ENCODE peak calls at places on chromosomes 4 and X, in ten cellular contexts. One of them, this sample, is unnamed.

GRCh38 chr4:22237155-22237751 is 278.6 kb downstream of the ADGRA3 start:
- DNase-seq in dermis microvascular lymphatic vessel endothelial cell: no peak
- DNase-seq in hepatocyte: peak
- DNase-seq in GM03348: no peak
- DNase-seq in CD4-positive, alpha-beta memory T cell: no peak
- DNase-seq in activated CD4-positive, CD25-positive, alpha-beta regulatory T cell: no peak
- DNase-seq in aorta: no peak
- DNase-seq in effector memory CD4-positive, alpha-beta T cell: no peak
- DNase-seq in neural crest cell: peak
- DNase-seq in fibroblast of lung: peak
- DNase-seq in this sample: peak

GRCh38 chrX:19805054-19805690 is 82.2 kb downstream of the SH3KBP1 start:
- DNase-seq in dermis microvascular lymphatic vessel endothelial cell: no peak
- DNase-seq in hepatocyte: no peak
- DNase-seq in GM03348: peak
- DNase-seq in CD4-positive, alpha-beta memory T cell: peak
- DNase-seq in activated CD4-positive, CD25-positive, alpha-beta regulatory T cell: no peak
- DNase-seq in aorta: no peak
- DNase-seq in effector memory CD4-positive, alpha-beta T cell: no peak
- DNase-seq in neural crest cell: no peak
- DNase-seq in fibroblast of lung: no peak
- DNase-seq in this sample: no peak

GRCh38 chr4:122652379-122652778 is 31.5 kb upstream of the IL21 start:
- DNase-seq in dermis microvascular lymphatic vessel endothelial cell: peak
- DNase-seq in hepatocyte: peak
- DNase-seq in GM03348: peak
- DNase-seq in CD4-positive, alpha-beta memory T cell: peak
- DNase-seq in activated CD4-positive, CD25-positive, alpha-beta regulatory T cell: no peak
- DNase-seq in aorta: peak
- DNase-seq in effector memory CD4-positive, alpha-beta T cell: no peak
- DNase-seq in neural crest cell: peak
- DNase-seq in fibroblast of lung: peak
- DNase-seq in this sample: peak

GRCh38 chr4:95541889-95542607 is 6.7 kb downstream of the UNC5C start:
- DNase-seq in dermis microvascular lymphatic vessel endothelial cell: no peak
- DNase-seq in hepatocyte: no peak
- DNase-seq in GM03348: no peak
- DNase-seq in CD4-positive, alpha-beta memory T cell: no peak
- DNase-seq in activated CD4-positive, CD25-positive, alpha-beta regulatory T cell: no peak
- DNase-seq in aorta: no peak
- DNase-seq in effector memory CD4-positive, alpha-beta T cell: no peak
- DNase-seq in neural crest cell: no peak
- DNase-seq in fibroblast of lung: no peak
- DNase-seq in this sample: no peak

GRCh38 chr4:102637391-102637790 is 123.4 kb downstream of the MANBA start:
- DNase-seq in dermis microvascular lymphatic vessel endothelial cell: no peak
- DNase-seq in hepatocyte: no peak
- DNase-seq in GM03348: no peak
- DNase-seq in CD4-positive, alpha-beta memory T cell: no peak
- DNase-seq in activated CD4-positive, CD25-positive, alpha-beta regulatory T cell: no peak
- DNase-seq in aorta: no peak
- DNase-seq in effector memory CD4-positive, alpha-beta T cell: no peak
- DNase-seq in neural crest cell: no peak
- DNase-seq in fibroblast of lung: no peak
- DNase-seq in this sample: no peak

GRCh38 chr4:243407-243806 is 61.9 kb downstream of the ZNF732 start:
- DNase-seq in dermis microvascular lymphatic vessel endothelial cell: no peak
- DNase-seq in hepatocyte: no peak
- DNase-seq in GM03348: no peak
- DNase-seq in CD4-positive, alpha-beta memory T cell: no peak
- DNase-seq in activated CD4-positive, CD25-positive, alpha-beta regulatory T cell: no peak
- DNase-seq in aorta: no peak
- DNase-seq in effector memory CD4-positive, alpha-beta T cell: no peak
- DNase-seq in neural crest cell: no peak
- DNase-seq in fibroblast of lung: no peak
- DNase-seq in this sample: no peak

GRCh38 chrX:94813541-94813940 is 1139.5 kb downstream of the FAM133A start:
- DNase-seq in dermis microvascular lymphatic vessel endothelial cell: no peak
- DNase-seq in hepatocyte: no peak
- DNase-seq in GM03348: no peak
- DNase-seq in CD4-positive, alpha-beta memory T cell: no peak
- DNase-seq in activated CD4-positive, CD25-positive, alpha-beta regulatory T cell: no peak
- DNase-seq in aorta: no peak
- DNase-seq in effector memory CD4-positive, alpha-beta T cell: no peak
- DNase-seq in neural crest cell: no peak
- DNase-seq in fibroblast of lung: no peak
- DNase-seq in this sample: no peak

GRCh38 chr4:95465010-95465409 is 83.8 kb downstream of the UNC5C start:
- DNase-seq in dermis microvascular lymphatic vessel endothelial cell: no peak
- DNase-seq in hepatocyte: no peak
- DNase-seq in GM03348: no peak
- DNase-seq in CD4-positive, alpha-beta memory T cell: no peak
- DNase-seq in activated CD4-positive, CD25-positive, alpha-beta regulatory T cell: no peak
- DNase-seq in aorta: no peak
- DNase-seq in effector memory CD4-positive, alpha-beta T cell: no peak
- DNase-seq in neural crest cell: no peak
- DNase-seq in fibroblast of lung: no peak
- DNase-seq in this sample: peak

GRCh38 chr4:141142423-141142822 is 9.2 kb upstream of the RNF150 start:
- DNase-seq in dermis microvascular lymphatic vessel endothelial cell: no peak
- DNase-seq in hepatocyte: no peak
- DNase-seq in GM03348: no peak
- DNase-seq in CD4-positive, alpha-beta memory T cell: no peak
- DNase-seq in activated CD4-positive, CD25-positive, alpha-beta regulatory T cell: no peak
- DNase-seq in aorta: no peak
- DNase-seq in effector memory CD4-positive, alpha-beta T cell: no peak
- DNase-seq in neural crest cell: no peak
- DNase-seq in fibroblast of lung: no peak
- DNase-seq in this sample: no peak

GRCh38 chrX:69119122-69119521 is 46.1 kb downstream of the PJA1 start:
- DNase-seq in dermis microvascular lymphatic vessel endothelial cell: no peak
- DNase-seq in hepatocyte: no peak
- DNase-seq in GM03348: no peak
- DNase-seq in CD4-positive, alpha-beta memory T cell: no peak
- DNase-seq in activated CD4-positive, CD25-positive, alpha-beta regulatory T cell: no peak
- DNase-seq in aorta: no peak
- DNase-seq in effector memory CD4-positive, alpha-beta T cell: no peak
- DNase-seq in neural crest cell: no peak
- DNase-seq in fibroblast of lung: no peak
- DNase-seq in this sample: no peak

GRCh38 chr4:82983450-82983849 is 27.2 kb downstream of the LIN54 start:
- DNase-seq in dermis microvascular lymphatic vessel endothelial cell: no peak
- DNase-seq in hepatocyte: no peak
- DNase-seq in GM03348: no peak
- DNase-seq in CD4-positive, alpha-beta memory T cell: no peak
- DNase-seq in activated CD4-positive, CD25-positive, alpha-beta regulatory T cell: no peak
- DNase-seq in aorta: no peak
- DNase-seq in effector memory CD4-positive, alpha-beta T cell: no peak
- DNase-seq in neural crest cell: no peak
- DNase-seq in fibroblast of lung: no peak
- DNase-seq in this sample: no peak

GRCh38 chr4:38194202-38194601 is 234.0 kb downstream of the PTTG2 start:
- DNase-seq in dermis microvascular lymphatic vessel endothelial cell: no peak
- DNase-seq in hepatocyte: no peak
- DNase-seq in GM03348: no peak
- DNase-seq in CD4-positive, alpha-beta memory T cell: no peak
- DNase-seq in activated CD4-positive, CD25-positive, alpha-beta regulatory T cell: no peak
- DNase-seq in aorta: no peak
- DNase-seq in effector memory CD4-positive, alpha-beta T cell: no peak
- DNase-seq in neural crest cell: no peak
- DNase-seq in fibroblast of lung: no peak
- DNase-seq in this sample: peak

This sample was measured in left kidney.